ENCODE peak calls at places on chromosomes 13 and 19, in seven cellular contexts. A, T, J, X, S, N and C are unnamed samples.
A peak's percentile ranks its signal among the peaks of the same experiment; 100 is the strongest.

GRCh38 chr19:3045885-3046603 is 16.3 kb downstream of the TLE5 start:
- DNase-seq in A (no peak), T (no peak), S (no peak), X (no peak), N (no peak), J (peak; percentile 76), C (no peak)

GRCh38 chr13:93947651-93948050 is 531.8 kb downstream of the DCT start:
- DNase-seq in A (no peak), J (no peak), X (no peak), S (no peak), N (no peak), T (no peak), C (no peak)

GRCh38 chr13:99709134-99709533 is 207.9 kb downstream of the TM9SF2 start:
- DNase-seq in X (no peak), S (no peak), N (no peak), T (no peak), A (no peak), J (no peak), C (no peak)

GRCh38 chr13:28337196-28338045 is 157.5 kb downstream of the FLT1 start:
- DNase-seq in J (no peak), T (no peak), X (no peak), S (no peak), N (no peak), A (no peak), C (no peak)

GRCh38 chr19:19280561-19280960 is 7.5 kb upstream of the TM6SF2 start:
- DNase-seq in A (no peak), J (no peak), S (no peak), N (no peak), X (no peak), T (no peak), C (no peak)

GRCh38 chr19:20256606-20257005 is 89.6 kb downstream of the ZNF486 start:
- DNase-seq in S (no peak), N (no peak), T (no peak), J (peak; percentile 32), X (no peak), A (no peak), C (no peak)

GRCh38 chr19:42480335-42481095 is 37.8 kb upstream of the CXCL17 start:
- DNase-seq in A (no peak), S (peak; percentile 93), X (no peak), T (no peak), N (no peak), J (no peak), C (no peak)

GRCh38 chr13:62294210-62294609 is 878.6 kb upstream of the PCDH20 start:
- DNase-seq in S (no peak), T (no peak), J (no peak), A (no peak), N (no peak), X (no peak), C (no peak)

GRCh38 chr19:41352609-41353465 is 885 bp downstream of the TGFB1 start:
- DNase-seq in S (peak; percentile 54), J (peak; percentile 88), A (no peak), N (peak; percentile 73), T (no peak), X (peak; percentile 79), C (no peak)

GRCh38 chr19:4369888-4370260 is 26.5 kb downstream of the MPND start:
- DNase-seq in T (no peak), X (no peak), A (no peak), J (peak; percentile 74), N (no peak), S (no peak), C (no peak)

GRCh38 chr19:40530091-40530901 is 46.4 kb upstream of the SHKBP1 start:
- DNase-seq in A (no peak), J (peak; percentile 92), X (peak; percentile 93), T (no peak), N (peak; percentile 97), S (no peak), C (peak; percentile 42)

GRCh38 chr19:58513694-58514563 is 2.1 kb upstream of the SLC27A5 start:
- DNase-seq in J (peak; percentile 97), N (peak; percentile 91), S (peak; percentile 88), X (peak; percentile 99), T (peak; percentile 85), A (peak; percentile 86), C (peak; percentile 74)

GRCh38 chr13:106690779-106691178 is 122.8 kb upstream of the ARGLU1 start:
- DNase-seq in T (no peak), N (no peak), J (no peak), A (no peak), S (no peak), X (no peak), C (no peak)

GRCh38 chr19:33303791-33304759 is 1.7 kb upstream of the CEBPA start:
- DNase-seq in J (no peak), S (no peak), T (no peak), X (no peak), N (no peak), A (no peak), C (no peak)

GRCh38 chr19:38043649-38044144 is 136.7 kb downstream of the SIPA1L3 start:
- DNase-seq in S (no peak), X (no peak), J (no peak), N (no peak), T (no peak), A (no peak), C (no peak)

GRCh38 chr13:29935309-29935981 is 85.0 kb upstream of the UBL3 start:
- DNase-seq in S (no peak), A (no peak), T (peak; percentile 74), J (no peak), X (no peak), N (no peak), C (no peak)

GRCh38 chr13:112346899-112347229 is 29.3 kb upstream of the SPACA7 start:
- DNase-seq in N (no peak), J (no peak), T (no peak), A (no peak), S (no peak), X (no peak), C (no peak)

GRCh38 chr19:10412257-10412977 is 7.9 kb upstream of the PDE4A start:
- DNase-seq in N (no peak), J (no peak), T (peak; percentile 94), S (no peak), X (no peak), A (no peak), C (no peak)

GRCh38 chr19:5880604-5881078 is 10.3 kb upstream of the FUT5 start:
- DNase-seq in T (no peak), S (peak; percentile 90), J (no peak), N (no peak), X (no peak), A (no peak), C (no peak)

GRCh38 chr13:74136089-74136658 is 2.0 kb upstream of the KLF12 start:
- DNase-seq in X (peak; percentile 58), S (no peak), J (no peak), N (no peak), A (no peak), T (no peak), C (peak; percentile 9)

GRCh38 chr13:22110368-22110767 is 439.5 kb downstream of the FGF9 start:
- DNase-seq in N (no peak), A (no peak), J (no peak), S (no peak), T (no peak), X (no peak), C (no peak)

GRCh38 chr13:23357349-23357748 is 76.2 kb downstream of the SACS start:
- DNase-seq in X (no peak), S (no peak), A (no peak), N (no peak), J (no peak), T (no peak), C (no peak)

GRCh38 chr19:55112781-55113569 is 4.5 kb downstream of the PPP1R12C start:
- DNase-seq in S (no peak), A (no peak), J (no peak), X (peak; percentile 30), N (peak; percentile 37), T (no peak), C (no peak)

DNA sequence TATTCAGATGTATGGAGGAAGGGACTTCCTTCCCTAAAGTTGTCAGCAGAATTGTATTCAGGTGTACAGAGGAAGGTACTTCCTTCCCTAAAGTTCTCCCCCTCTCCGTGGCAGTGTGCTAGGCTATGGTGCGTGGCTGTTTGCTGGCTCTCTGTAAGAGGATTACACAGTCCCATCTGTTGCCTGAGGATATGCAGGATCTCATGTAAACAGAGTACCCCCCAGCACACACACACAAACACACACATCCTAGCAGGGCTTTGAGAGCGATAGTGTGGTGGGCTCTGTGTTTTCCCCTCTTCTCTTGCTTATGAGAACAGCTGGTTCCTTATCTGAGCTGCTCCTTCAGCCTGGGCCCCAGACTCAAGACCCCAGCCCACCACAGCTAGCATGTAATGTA is 10.3 kb downstream of the NEK5 start:
- DNase-seq in N (no peak), J (no peak), T (no peak), X (no peak), A (no peak), S (no peak), C (no peak)
- TF ChIP-seq JUND in N (no peak), J (no peak), T (no peak), X (no peak), A (no peak), S (no peak), C (no peak)

GRCh38 chr13:42039946-42040729 is 8.3 kb upstream of the DGKH start:
- DNase-seq in N (peak; percentile 89), T (peak; percentile 25), X (peak; percentile 99), J (peak; percentile 85), S (no peak), A (peak; percentile 35), C (peak; percentile 89)

GRCh38 chr13:42041684-42042035 is 6.8 kb upstream of the DGKH start:
- DNase-seq in S (no peak), N (peak; percentile 8), J (peak; percentile 71), A (no peak), T (peak; percentile 36), X (peak; percentile 75), C (peak; percentile 60)

GRCh38 chr13:42040730-42041016 is 7.8 kb upstream of the DGKH start:
- DNase-seq in N (no peak), S (no peak), J (no peak), T (no peak), X (no peak), A (no peak), C (no peak)

GRCh38 chr13:42039457-42039945 is 8.9 kb upstream of the DGKH start:
- DNase-seq in J (no peak), A (peak; percentile 10), N (peak; percentile 5), S (no peak), T (peak; percentile 21), X (peak; percentile 24), C (peak; percentile 21)

GRCh38 chr13:42041017-42041683 is 7.3 kb upstream of the DGKH start:
- DNase-seq in J (peak; percentile 73), N (peak; percentile 22), S (no peak), T (peak; percentile 11), X (peak; percentile 76), A (peak; percentile 38), C (peak; percentile 26)
- TF ChIP-seq JUND in J (no peak), N (no peak), S (no peak), T (no peak), X (no peak), A (no peak), C (no peak)

GRCh38 chr13:49711218-49711863 is 20.1 kb upstream of the EBPL start:
- DNase-seq in A (no peak), S (peak; percentile 60), N (no peak), X (no peak), J (no peak), T (no peak), C (no peak)
- TF ChIP-seq JUND in A (no peak), S (no peak), N (no peak), X (no peak), J (no peak), T (no peak), C (no peak)

DNA sequence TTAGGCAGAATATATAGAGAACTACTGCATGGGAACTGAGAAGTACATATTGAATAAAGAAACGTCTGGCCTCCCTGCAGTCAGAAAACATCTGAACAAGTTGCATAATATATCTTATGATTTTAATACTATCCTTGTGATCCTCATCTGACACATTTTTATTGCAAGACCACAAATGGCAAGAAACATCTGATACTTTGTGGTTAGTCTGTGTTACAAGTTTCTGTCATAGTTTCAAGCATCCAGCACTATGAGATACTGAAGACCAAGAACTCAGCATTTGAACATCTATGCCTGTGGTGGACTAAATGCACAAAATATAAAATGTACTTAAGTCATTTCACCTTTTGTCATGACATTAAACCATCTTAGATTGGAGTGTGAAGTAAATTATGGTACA is 1175.8 kb upstream of the MIR17HG start:
- DNase-seq in N (no peak), J (no peak), S (no peak), X (no peak), T (no peak), A (no peak), C (no peak)
- TF ChIP-seq JUND in N (no peak), J (no peak), S (no peak), X (no peak), T (no peak), A (no peak), C (no peak)